ENCODE peak calls at places on chromosomes 5 and 9, in five cellular contexts. One of them, this sample, is unnamed.

GRCh38 chr5:19047277-19047676 is 940.7 kb downstream of the CDH18 start:
- DNase-seq in lower leg skin: no peak
- DNase-seq in effector memory CD4-positive, alpha-beta T cell: no peak
- DNase-seq in AG04450: no peak
- DNase-seq in pancreas: no peak
- DNase-seq in this sample: no peak

GRCh38 chr9:2263665-2264064 is 248.5 kb downstream of the SMARCA2 start:
- DNase-seq in AG04450: no peak
- DNase-seq in pancreas: no peak
- DNase-seq in lower leg skin: no peak
- DNase-seq in effector memory CD4-positive, alpha-beta T cell: no peak
- DNase-seq in this sample: no peak

GRCh38 chr5:5454405-5454804 is 31.9 kb downstream of the ICE1 start:
- DNase-seq in effector memory CD4-positive, alpha-beta T cell: no peak
- DNase-seq in AG04450: no peak
- DNase-seq in lower leg skin: no peak
- DNase-seq in pancreas: no peak
- DNase-seq in this sample: no peak

GRCh38 chr9:107222020-107222522 is 61.0 kb upstream of the RAD23B start:
- DNase-seq in pancreas: no peak
- DNase-seq in effector memory CD4-positive, alpha-beta T cell: no peak
- DNase-seq in lower leg skin: no peak
- DNase-seq in AG04450: no peak
- DNase-seq in this sample: no peak

GRCh38 chr9:135771401-135772051 is 69.5 kb downstream of the KCNT1 start:
- DNase-seq in pancreas: no peak
- DNase-seq in AG04450: no peak
- DNase-seq in effector memory CD4-positive, alpha-beta T cell: no peak
- DNase-seq in lower leg skin: no peak
- DNase-seq in this sample: no peak

GRCh38 chr9:8555767-8556500 is 756.4 kb upstream of the DMAC1 start:
- DNase-seq in lower leg skin: no peak
- DNase-seq in pancreas: no peak
- DNase-seq in AG04450: no peak
- DNase-seq in effector memory CD4-positive, alpha-beta T cell: no peak
- DNase-seq in this sample: no peak

GRCh38 chr5:94811341-94811740 is 192.9 kb downstream of the SLF1 start:
- DNase-seq in AG04450: no peak
- DNase-seq in effector memory CD4-positive, alpha-beta T cell: no peak
- DNase-seq in lower leg skin: no peak
- DNase-seq in pancreas: no peak
- DNase-seq in this sample: no peak

GRCh38 chr5:36270175-36270574 is 28.4 kb upstream of the NADK2 start:
- DNase-seq in effector memory CD4-positive, alpha-beta T cell: no peak
- DNase-seq in pancreas: no peak
- DNase-seq in AG04450: no peak
- DNase-seq in lower leg skin: no peak
- DNase-seq in this sample: no peak

GRCh38 chr5:151213803-151214613 is 9.9 kb downstream of the CCDC69 start:
- DNase-seq in lower leg skin: peak
- DNase-seq in AG04450: no peak
- DNase-seq in effector memory CD4-positive, alpha-beta T cell: peak
- DNase-seq in pancreas: no peak
- DNase-seq in this sample: peak

GRCh38 chr5:102670224-102670836 is 84.8 kb upstream of the PAM start:
- DNase-seq in AG04450: no peak
- DNase-seq in lower leg skin: no peak
- DNase-seq in effector memory CD4-positive, alpha-beta T cell: no peak
- DNase-seq in pancreas: no peak
- DNase-seq in this sample: no peak

GRCh38 chr9:38389313-38389712 is 3.2 kb upstream of the ALDH1B1 start:
- DNase-seq in effector memory CD4-positive, alpha-beta T cell: no peak
- DNase-seq in lower leg skin: no peak
- DNase-seq in pancreas: no peak
- DNase-seq in AG04450: peak
- DNase-seq in this sample: no peak

GRCh38 chr5:177309351-177310191 is 2.1 kb downstream of the MXD3 start:
- DNase-seq in lower leg skin: peak
- DNase-seq in pancreas: peak
- DNase-seq in effector memory CD4-positive, alpha-beta T cell: peak
- DNase-seq in AG04450: no peak
- DNase-seq in this sample: no peak

GRCh38 chr9:101442248-101443136 is 6.9 kb upstream of the ALDOB start:
- DNase-seq in lower leg skin: no peak
- DNase-seq in AG04450: no peak
- DNase-seq in pancreas: peak
- DNase-seq in effector memory CD4-positive, alpha-beta T cell: no peak
- DNase-seq in this sample: no peak

GRCh38 chr5:111511174-111512025 is 935 bp downstream of the STARD4 start:
- DNase-seq in effector memory CD4-positive, alpha-beta T cell: no peak
- DNase-seq in AG04450: no peak
- DNase-seq in lower leg skin: no peak
- DNase-seq in pancreas: no peak
- DNase-seq in this sample: no peak

GRCh38 chr5:139862313-139862712 is 66.7 kb downstream of the PSD2 start:
- DNase-seq in lower leg skin: no peak
- DNase-seq in pancreas: no peak
- DNase-seq in effector memory CD4-positive, alpha-beta T cell: no peak
- DNase-seq in AG04450: no peak
- DNase-seq in this sample: no peak

GRCh38 chr9:878239-878638 is 36.7 kb downstream of the DMRT1 start:
- DNase-seq in AG04450: no peak
- DNase-seq in lower leg skin: no peak
- DNase-seq in pancreas: no peak
- DNase-seq in effector memory CD4-positive, alpha-beta T cell: no peak
- DNase-seq in this sample: no peak

GRCh38 chr5:179368806-179369529 is 23.7 kb upstream of the ADAMTS2 start:
- DNase-seq in pancreas: no peak
- DNase-seq in effector memory CD4-positive, alpha-beta T cell: no peak
- DNase-seq in lower leg skin: no peak
- DNase-seq in AG04450: no peak
- DNase-seq in this sample: no peak

GRCh38 chr5:135004376-135004775 is 29.7 kb downstream of the PITX1 start:
- DNase-seq in lower leg skin: no peak
- DNase-seq in pancreas: no peak
- DNase-seq in AG04450: no peak
- DNase-seq in effector memory CD4-positive, alpha-beta T cell: no peak
- DNase-seq in this sample: no peak

GRCh38 chr5:154311362-154311761 is 120.8 kb downstream of the GALNT10 start:
- DNase-seq in effector memory CD4-positive, alpha-beta T cell: no peak
- DNase-seq in AG04450: no peak
- DNase-seq in pancreas: no peak
- DNase-seq in lower leg skin: peak
- DNase-seq in this sample: peak

GRCh38 chr5:80146036-80146435 is 109.8 kb downstream of the SERINC5 start:
- DNase-seq in lower leg skin: no peak
- DNase-seq in pancreas: no peak
- DNase-seq in effector memory CD4-positive, alpha-beta T cell: no peak
- DNase-seq in AG04450: no peak
- DNase-seq in this sample: no peak

GRCh38 chr5:27316283-27316675 is 277.9 kb upstream of the CDH9 start:
- DNase-seq in AG04450: peak
- DNase-seq in effector memory CD4-positive, alpha-beta T cell: no peak
- DNase-seq in pancreas: no peak
- DNase-seq in lower leg skin: no peak
- DNase-seq in this sample: no peak

GRCh38 chr5:96852769-96853168 is 23.5 kb upstream of the ERAP2 start:
- DNase-seq in AG04450: no peak
- DNase-seq in effector memory CD4-positive, alpha-beta T cell: no peak
- DNase-seq in lower leg skin: no peak
- DNase-seq in pancreas: no peak
- DNase-seq in this sample: no peak

GRCh38 chr5:179387151-179388110 is 42.2 kb upstream of the ADAMTS2 start:
- DNase-seq in pancreas: no peak
- DNase-seq in effector memory CD4-positive, alpha-beta T cell: no peak
- DNase-seq in lower leg skin: peak
- DNase-seq in AG04450: no peak
- DNase-seq in this sample: no peak

GRCh38 chr9:95495529-95495928 is 21.2 kb downstream of the PTCH1 start:
- DNase-seq in pancreas: no peak
- DNase-seq in AG04450: no peak
- DNase-seq in effector memory CD4-positive, alpha-beta T cell: no peak
- DNase-seq in lower leg skin: no peak
- DNase-seq in this sample: no peak
- H3K4me3 ChIP-seq in pancreas: no peak
- H3K4me3 ChIP-seq in AG04450: no peak
- H3K4me3 ChIP-seq in effector memory CD4-positive, alpha-beta T cell: no peak
- H3K4me3 ChIP-seq in lower leg skin: no peak
- H3K4me3 ChIP-seq in this sample: no peak

GRCh38 chr5:69364850-69365249 is 4.5 kb downstream of the AK6 start:
- DNase-seq in pancreas: no peak
- DNase-seq in AG04450: no peak
- DNase-seq in effector memory CD4-positive, alpha-beta T cell: no peak
- DNase-seq in lower leg skin: no peak
- DNase-seq in this sample: no peak

GRCh38 chr5:69364414-69364813 is 4.9 kb downstream of the AK6 start:
- DNase-seq in lower leg skin: no peak
- DNase-seq in pancreas: no peak
- DNase-seq in effector memory CD4-positive, alpha-beta T cell: no peak
- DNase-seq in AG04450: no peak
- DNase-seq in this sample: no peak

GRCh38 chr5:69368458-69369368 is 607 bp downstream of the AK6 start:
- DNase-seq in lower leg skin: no peak
- DNase-seq in effector memory CD4-positive, alpha-beta T cell: peak
- DNase-seq in AG04450: peak
- DNase-seq in pancreas: no peak
- DNase-seq in this sample: no peak

GRCh38 chr5:69369369-69370121 is at the start of the genes AK6, RAD17 and TAF9:
- DNase-seq in AG04450: peak
- DNase-seq in effector memory CD4-positive, alpha-beta T cell: peak
- DNase-seq in pancreas: peak
- DNase-seq in lower leg skin: peak
- DNase-seq in this sample: peak

DNA sequence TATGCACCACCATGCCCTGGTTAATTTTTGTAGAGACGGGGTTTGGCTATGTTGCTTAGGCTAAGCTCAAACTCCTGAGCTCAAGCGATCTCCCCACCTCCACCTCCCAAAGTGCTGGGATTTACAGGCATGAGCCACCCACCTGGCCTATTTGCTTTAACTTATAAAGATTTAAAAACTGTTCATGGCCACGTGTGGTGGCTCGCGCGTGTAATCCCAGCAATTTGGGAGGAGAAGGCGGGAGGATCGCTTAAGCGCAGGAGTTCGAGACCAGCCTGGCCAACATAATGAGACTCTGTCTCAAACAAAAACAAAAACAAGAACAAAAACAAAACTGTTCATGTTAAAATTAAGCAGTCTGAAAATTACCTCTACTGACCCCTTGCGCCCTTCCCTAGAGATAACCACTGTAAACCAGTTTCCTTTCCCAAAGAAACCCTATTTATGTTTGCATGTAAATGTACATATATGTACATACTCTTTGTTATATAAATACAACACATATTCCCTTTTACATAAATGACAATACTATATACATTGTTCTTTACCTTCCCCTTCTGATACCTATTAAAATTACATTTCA is 1.5 kb downstream of the AK6 start:
- DNase-seq in pancreas: no peak
- DNase-seq in effector memory CD4-positive, alpha-beta T cell: no peak
- DNase-seq in AG04450: no peak
- DNase-seq in lower leg skin: no peak
- DNase-seq in this sample: no peak
- H3K4me3 ChIP-seq in pancreas: no peak
- H3K4me3 ChIP-seq in effector memory CD4-positive, alpha-beta T cell: no peak
- H3K4me3 ChIP-seq in AG04450: peak
- H3K4me3 ChIP-seq in lower leg skin: no peak
- H3K4me3 ChIP-seq in this sample: no peak

GRCh38 chr5:105573575-105573974 is 2011.0 kb upstream of the NUDT12 start:
- DNase-seq in pancreas: no peak
- DNase-seq in lower leg skin: no peak
- DNase-seq in AG04450: no peak
- DNase-seq in effector memory CD4-positive, alpha-beta T cell: no peak
- DNase-seq in this sample: no peak
- H3K4me3 ChIP-seq in pancreas: no peak
- H3K4me3 ChIP-seq in lower leg skin: no peak
- H3K4me3 ChIP-seq in AG04450: no peak
- H3K4me3 ChIP-seq in effector memory CD4-positive, alpha-beta T cell: no peak
- H3K4me3 ChIP-seq in this sample: no peak

GRCh38 chr5:131357739-131358561 is 94.1 kb downstream of the CDC42SE2 start:
- DNase-seq in AG04450: no peak
- DNase-seq in lower leg skin: no peak
- DNase-seq in pancreas: no peak
- DNase-seq in effector memory CD4-positive, alpha-beta T cell: no peak
- DNase-seq in this sample: no peak
- H3K4me3 ChIP-seq in AG04450: no peak
- H3K4me3 ChIP-seq in lower leg skin: no peak
- H3K4me3 ChIP-seq in pancreas: no peak
- H3K4me3 ChIP-seq in effector memory CD4-positive, alpha-beta T cell: no peak
- H3K4me3 ChIP-seq in this sample: no peak